ENCODE peak calls at places on chromosomes 11 and 22, in six cellular contexts. Q, U, N, B, J and Y are unnamed samples.

GRCh38 chr11:9039194-9039593 is 35.4 kb upstream of the NRIP3 start:
- DNase-seq in U (no peak), N (no peak), Q (no peak), B (no peak), J (no peak), Y (no peak)

GRCh38 chr22:35861451-35861850 is 143.8 kb downstream of the APOL5 start:
- DNase-seq in J (no peak), B (no peak), N (no peak), Q (no peak), U (no peak), Y (no peak)

GRCh38 chr11:67276821-67277230 is 10.6 kb downstream of the GRK2 start:
- DNase-seq in N (no peak), Q (no peak), U (peak; percentile 53), J (peak; percentile 42), B (no peak), Y (no peak)

GRCh38 chr11:12285811-12286222 is 91.6 kb upstream of the PARVA start:
- DNase-seq in J (no peak), U (no peak), B (no peak), Q (no peak), N (no peak), Y (no peak)

GRCh38 chr11:72240461-72241289 is 3.3 kb downstream of the PHOX2A start:
- DNase-seq in J (no peak), B (no peak), N (no peak), U (peak; percentile 18), Q (no peak), Y (no peak)

GRCh38 chr11:113317297-113317696 is 2.9 kb downstream of the TTC12 start:
- DNase-seq in N (no peak), U (no peak), J (no peak), Q (no peak), B (no peak), Y (no peak)

GRCh38 chr11:11320820-11321219 is 32.2 kb downstream of the CSNK2A3 start:
- DNase-seq in N (no peak), Q (no peak), U (no peak), J (no peak), B (no peak), Y (no peak)

GRCh38 chr11:130216591-130217132 is 57.1 kb downstream of the ST14 start:
- DNase-seq in B (no peak), Q (no peak), N (no peak), J (no peak), U (no peak), Y (no peak)

GRCh38 chr11:1196516-1197391 is 26.1 kb upstream of the MUC5B start:
- DNase-seq in U (no peak), J (no peak), Q (no peak), N (no peak), B (no peak), Y (no peak)

GRCh38 chr11:125239585-125240331 is 75.2 kb downstream of the PKNOX2 start:
- DNase-seq in U (no peak), Q (no peak), N (no peak), J (no peak), B (no peak), Y (no peak)

GRCh38 chr22:46619830-46620501 is at the start of gene GRAMD4:
- DNase-seq in B (no peak), U (no peak), N (no peak), Q (peak; percentile 69), J (no peak), Y (peak; percentile 63)

GRCh38 chr22:20424937-20425587 is 12.6 kb downstream of the SCARF2 start:
- DNase-seq in J (no peak), Q (no peak), N (no peak), B (no peak), U (no peak), Y (no peak)